ENCODE peak calls at places on chromosomes 3 and 15, in seven cellular contexts. N, P, U, S, A, J and X are unnamed samples.

GRCh38 chr3:25863011-25863415 is 73.1 kb downstream of the OXSM start:
- DNase-seq in J (no peak), U (no peak), S (no peak), N (no peak), P (no peak), A (no peak), X (no peak)

GRCh38 chr3:186930639-186931486 is 537 bp downstream of the ST6GAL1 start:
- DNase-seq in P (peak; percentile 55), S (peak; percentile 25), N (peak; percentile 29), J (peak; percentile 34), A (peak; percentile 62), U (peak; percentile 65), X (peak; percentile 70)

GRCh38 chr3:168517514-168518071 is 421.9 kb upstream of the GOLIM4 start:
- DNase-seq in P (no peak), J (peak; percentile 10), A (no peak), U (no peak), S (peak; percentile 2), N (no peak), X (peak; percentile 48)

GRCh38 chr3:10960264-10960663 is 32.3 kb upstream of the SLC6A1 start:
- DNase-seq in P (no peak), N (no peak), A (no peak), J (no peak), U (no peak), S (no peak), X (no peak)

GRCh38 chr3:120072867-120073525 is 21.3 kb downstream of the GSK3B start:
- DNase-seq in N (no peak), U (no peak), A (no peak), S (no peak), J (no peak), P (no peak), X (no peak)

GRCh38 chr3:70805044-70805732 is 492.8 kb upstream of the MDFIC2 start:
- DNase-seq in A (no peak), J (peak; percentile 80), U (no peak), P (no peak), N (no peak), S (no peak), X (no peak)

GRCh38 chr3:39809181-39809994 is at the start of gene MYRIP:
- DNase-seq in U (no peak), J (no peak), S (peak; percentile 87), N (peak; percentile 47), A (no peak), P (no peak), X (peak; percentile 92)

GRCh38 chr3:45644063-45644462 is 45.1 kb upstream of the SACM1L start:
- DNase-seq in A (peak; percentile 56), P (no peak), S (no peak), U (no peak), J (peak; percentile 95), N (no peak), X (no peak)

GRCh38 chr15:43168192-43169107 is 16.8 kb upstream of the CCNDBP1 start:
- DNase-seq in P (no peak), A (peak; percentile 64), J (peak; percentile 81), S (no peak), N (no peak), U (no peak), X (no peak)

GRCh38 chr15:77530576-77530975 is 102.1 kb downstream of the LINGO1 start:
- DNase-seq in U (no peak), A (no peak), N (no peak), S (no peak), P (no peak), J (no peak), X (no peak)

GRCh38 chr3:54547051-54547450 is 380.8 kb downstream of the LRTM1 start:
- DNase-seq in N (no peak), J (no peak), S (no peak), U (no peak), A (no peak), P (no peak), X (no peak)

GRCh38 chr15:65937046-65937445 is 67.8 kb downstream of the RAB11A start:
- DNase-seq in S (no peak), A (no peak), U (no peak), J (no peak), N (no peak), P (no peak), X (no peak)

GRCh38 chr3:102206506-102207145 is 228.2 kb upstream of the ZPLD1 start:
- DNase-seq in N (no peak), A (peak; percentile 4), U (no peak), P (no peak), S (peak; percentile 20), J (peak; percentile 79), X (no peak)

GRCh38 chr3:31106204-31106603 is 211.7 kb upstream of the GADL1 start:
- DNase-seq in N (no peak), P (no peak), U (no peak), A (peak; percentile 51), J (peak; percentile 74), S (no peak), X (no peak)

GRCh38 chr3:30848093-30848779 is 46.2 kb downstream of the GADL1 start:
- DNase-seq in P (no peak), J (no peak), A (no peak), N (no peak), S (no peak), U (no peak), X (no peak)

GRCh38 chr3:29311805-29312204 is 30.9 kb downstream of the RBMS3 start:
- DNase-seq in S (no peak), P (no peak), J (no peak), U (no peak), A (no peak), N (no peak), X (no peak)

GRCh38 chr15:38479286-38479685 is 25.4 kb downstream of the FAM98B start:
- DNase-seq in P (no peak), N (no peak), S (no peak), A (no peak), U (no peak), J (peak; percentile 29), X (no peak)